ENCODE peak calls at places on chromosomes 12 and 14, in six cellular contexts. One of them, this sample, is unnamed.
A peak's percentile ranks its signal among the peaks of the same experiment; 100 is the strongest.

GRCh38 chr12:51083140-51083833 is at the start of gene CSRNP2:
- DNase-seq in kidney glomerular epithelial cell: peak; percentile 78
- DNase-seq in A673: peak; percentile 98
- DNase-seq in neural crest cell: peak; percentile 98
- DNase-seq in NCI-H1092: peak; percentile 86
- DNase-seq in fibroblast of lung: peak; percentile 95
- DNase-seq in this sample: peak; percentile 91

GRCh38 chr14:90140956-90141316 is 79.1 kb downstream of the KCNK13 start:
- DNase-seq in kidney glomerular epithelial cell: no peak
- DNase-seq in A673: peak; percentile 84
- DNase-seq in neural crest cell: no peak
- DNase-seq in NCI-H1092: no peak
- DNase-seq in fibroblast of lung: peak; percentile 88
- DNase-seq in this sample: no peak

GRCh38 chr12:10174986-10175614 is 3.2 kb upstream of the OLR1 start:
- DNase-seq in kidney glomerular epithelial cell: no peak
- DNase-seq in A673: no peak
- DNase-seq in neural crest cell: no peak
- DNase-seq in NCI-H1092: no peak
- DNase-seq in fibroblast of lung: no peak
- DNase-seq in this sample: no peak

GRCh38 chr14:34554540-34555250 is 15.2 kb upstream of the EAPP start:
- DNase-seq in kidney glomerular epithelial cell: no peak
- DNase-seq in A673: peak; percentile 80
- DNase-seq in neural crest cell: no peak
- DNase-seq in NCI-H1092: no peak
- DNase-seq in fibroblast of lung: no peak
- DNase-seq in this sample: no peak

GRCh38 chr14:72598328-72598727 is 295.6 kb downstream of the DPF3 start:
- DNase-seq in kidney glomerular epithelial cell: no peak
- DNase-seq in A673: no peak
- DNase-seq in neural crest cell: no peak
- DNase-seq in NCI-H1092: no peak
- DNase-seq in fibroblast of lung: no peak
- DNase-seq in this sample: no peak

GRCh38 chr14:60721331-60722162 is 2.6 kb downstream of the SIX4 start:
- DNase-seq in kidney glomerular epithelial cell: no peak
- DNase-seq in A673: peak; percentile 76
- DNase-seq in neural crest cell: peak; percentile 33
- DNase-seq in NCI-H1092: peak; percentile 12
- DNase-seq in fibroblast of lung: peak; percentile 81
- DNase-seq in this sample: no peak

GRCh38 chr12:129530517-129530916 is 373.3 kb downstream of the TMEM132D start:
- DNase-seq in kidney glomerular epithelial cell: no peak
- DNase-seq in A673: no peak
- DNase-seq in neural crest cell: no peak
- DNase-seq in NCI-H1092: no peak
- DNase-seq in fibroblast of lung: no peak
- DNase-seq in this sample: no peak

GRCh38 chr14:24068711-24069410 is 2.5 kb upstream of the CPNE6 start:
- DNase-seq in kidney glomerular epithelial cell: no peak
- DNase-seq in A673: no peak
- DNase-seq in neural crest cell: no peak
- DNase-seq in NCI-H1092: no peak
- DNase-seq in fibroblast of lung: no peak
- DNase-seq in this sample: no peak

GRCh38 chr12:132400011-132400641 is 70.7 kb upstream of the GALNT9 start:
- DNase-seq in kidney glomerular epithelial cell: no peak
- DNase-seq in A673: peak; percentile 85
- DNase-seq in neural crest cell: no peak
- DNase-seq in NCI-H1092: peak; percentile 59
- DNase-seq in fibroblast of lung: no peak
- DNase-seq in this sample: no peak

GRCh38 chr12:16939871-16940306 is 333.9 kb upstream of the LMO3 start:
- DNase-seq in kidney glomerular epithelial cell: peak; percentile 52
- DNase-seq in A673: peak; percentile 90
- DNase-seq in neural crest cell: peak; percentile 25
- DNase-seq in NCI-H1092: peak; percentile 10
- DNase-seq in fibroblast of lung: peak; percentile 76
- DNase-seq in this sample: no peak

GRCh38 chr12:112012775-112013600 is at the start of the genes ERP29 and TMEM116:
- DNase-seq in kidney glomerular epithelial cell: peak; percentile 89
- DNase-seq in A673: peak; percentile 99
- DNase-seq in neural crest cell: peak; percentile 99
- DNase-seq in NCI-H1092: peak; percentile 93
- DNase-seq in fibroblast of lung: peak; percentile 96
- DNase-seq in this sample: peak; percentile 100

GRCh38 chr12:132392389-132393244 is 63.2 kb upstream of the GALNT9 start:
- DNase-seq in kidney glomerular epithelial cell: no peak
- DNase-seq in A673: no peak
- DNase-seq in neural crest cell: no peak
- DNase-seq in NCI-H1092: no peak
- DNase-seq in fibroblast of lung: no peak
- DNase-seq in this sample: no peak

GRCh38 chr14:50943943-50944646 is at the start of gene PYGL:
- DNase-seq in kidney glomerular epithelial cell: peak; percentile 46
- DNase-seq in A673: peak; percentile 68
- DNase-seq in neural crest cell: peak; percentile 67
- DNase-seq in NCI-H1092: peak; percentile 33
- DNase-seq in fibroblast of lung: peak; percentile 76
- DNase-seq in this sample: no peak

GRCh38 chr12:121789233-121789781 is 4.2 kb downstream of the RHOF start:
- DNase-seq in kidney glomerular epithelial cell: no peak
- DNase-seq in A673: no peak
- DNase-seq in neural crest cell: no peak
- DNase-seq in NCI-H1092: no peak
- DNase-seq in fibroblast of lung: no peak
- DNase-seq in this sample: no peak

GRCh38 chr12:77124767-77125166 is 59.4 kb upstream of the E2F7 start:
- DNase-seq in kidney glomerular epithelial cell: peak; percentile 58
- DNase-seq in A673: no peak
- DNase-seq in neural crest cell: no peak
- DNase-seq in NCI-H1092: no peak
- DNase-seq in fibroblast of lung: peak; percentile 85
- DNase-seq in this sample: no peak

GRCh38 chr14:24634158-24634557 is at the start of gene GZMB:
- DNase-seq in kidney glomerular epithelial cell: no peak
- DNase-seq in A673: no peak
- DNase-seq in neural crest cell: no peak
- DNase-seq in NCI-H1092: no peak
- DNase-seq in fibroblast of lung: no peak
- DNase-seq in this sample: peak; percentile 6

GRCh38 chr14:69073429-69073828 is 79.5 kb downstream of the DCAF5 start:
- DNase-seq in kidney glomerular epithelial cell: no peak
- DNase-seq in A673: no peak
- DNase-seq in neural crest cell: no peak
- DNase-seq in NCI-H1092: no peak
- DNase-seq in fibroblast of lung: no peak
- DNase-seq in this sample: no peak

GRCh38 chr14:45287609-45288008 is 34.6 kb upstream of the MIS18BP1 start:
- DNase-seq in kidney glomerular epithelial cell: no peak
- DNase-seq in A673: no peak
- DNase-seq in neural crest cell: no peak
- DNase-seq in NCI-H1092: no peak
- DNase-seq in fibroblast of lung: no peak
- DNase-seq in this sample: no peak

GRCh38 chr12:69810870-69811498 is 14.0 kb upstream of the MYRFL start:
- DNase-seq in kidney glomerular epithelial cell: no peak
- DNase-seq in A673: no peak
- DNase-seq in neural crest cell: no peak
- DNase-seq in NCI-H1092: no peak
- DNase-seq in fibroblast of lung: no peak
- DNase-seq in this sample: no peak

GRCh38 chr12:43208221-43208620 is 343.8 kb downstream of the ADAMTS20 start:
- DNase-seq in kidney glomerular epithelial cell: peak; percentile 96
- DNase-seq in A673: no peak
- DNase-seq in neural crest cell: no peak
- DNase-seq in NCI-H1092: no peak
- DNase-seq in fibroblast of lung: peak; percentile 69
- DNase-seq in this sample: no peak

GRCh38 chr14:64636208-64636979 is 67.8 kb upstream of the PLEKHG3 start:
- DNase-seq in kidney glomerular epithelial cell: peak; percentile 56
- DNase-seq in A673: peak; percentile 85
- DNase-seq in neural crest cell: peak; percentile 77
- DNase-seq in NCI-H1092: peak; percentile 76
- DNase-seq in fibroblast of lung: peak; percentile 36
- DNase-seq in this sample: peak; percentile 54

GRCh38 chr12:69024907-69025306 is 91.9 kb upstream of the CPM start:
- DNase-seq in kidney glomerular epithelial cell: peak; percentile 89
- DNase-seq in A673: no peak
- DNase-seq in neural crest cell: no peak
- DNase-seq in NCI-H1092: no peak
- DNase-seq in fibroblast of lung: peak; percentile 77
- DNase-seq in this sample: no peak

GRCh38 chr12:92593734-92594402 is 108.9 kb upstream of the PLEKHG7 start:
- DNase-seq in kidney glomerular epithelial cell: peak; percentile 93
- DNase-seq in A673: peak; percentile 10
- DNase-seq in neural crest cell: no peak
- DNase-seq in NCI-H1092: no peak
- DNase-seq in fibroblast of lung: peak; percentile 95
- DNase-seq in this sample: peak; percentile 72

GRCh38 chr14:50559990-50560928 is at the start of gene ATL1:
- DNase-seq in kidney glomerular epithelial cell: peak; percentile 29
- DNase-seq in A673: peak; percentile 87
- DNase-seq in neural crest cell: peak; percentile 59
- DNase-seq in NCI-H1092: peak; percentile 79
- DNase-seq in fibroblast of lung: peak; percentile 81
- DNase-seq in this sample: peak; percentile 16

GRCh38 chr14:77980475-77981321 is 180.8 kb downstream of the ADCK1 start:
- DNase-seq in kidney glomerular epithelial cell: no peak
- DNase-seq in A673: no peak
- DNase-seq in neural crest cell: peak; percentile 25
- DNase-seq in NCI-H1092: no peak
- DNase-seq in fibroblast of lung: peak; percentile 13
- DNase-seq in this sample: no peak

GRCh38 chr14:49957089-49957852 is 64.4 kb downstream of the ARF6 start:
- DNase-seq in kidney glomerular epithelial cell: peak; percentile 84
- DNase-seq in A673: no peak
- DNase-seq in neural crest cell: no peak
- DNase-seq in NCI-H1092: no peak
- DNase-seq in fibroblast of lung: no peak
- DNase-seq in this sample: no peak

GRCh38 chr14:36524220-36524837 is 4.3 kb upstream of the NKX2-1 start:
- DNase-seq in kidney glomerular epithelial cell: no peak
- DNase-seq in A673: no peak
- DNase-seq in neural crest cell: no peak
- DNase-seq in NCI-H1092: no peak
- DNase-seq in fibroblast of lung: no peak
- DNase-seq in this sample: no peak

GRCh38 chr12:57868870-57869609 is 22.5 kb upstream of the CTDSP2 start:
- DNase-seq in kidney glomerular epithelial cell: no peak
- DNase-seq in A673: peak; percentile 80
- DNase-seq in neural crest cell: peak; percentile 51
- DNase-seq in NCI-H1092: no peak
- DNase-seq in fibroblast of lung: no peak
- DNase-seq in this sample: no peak

GRCh38 chr14:90903101-90903500 is 86.9 kb upstream of the TTC7B start:
- DNase-seq in kidney glomerular epithelial cell: peak; percentile 18
- DNase-seq in A673: peak; percentile 70
- DNase-seq in neural crest cell: peak; percentile 45
- DNase-seq in NCI-H1092: peak; percentile 36
- DNase-seq in fibroblast of lung: peak; percentile 36
- DNase-seq in this sample: peak; percentile 23

GRCh38 chr14:60094306-60094897 is 2.7 kb downstream of the PCNX4 start:
- DNase-seq in kidney glomerular epithelial cell: peak; percentile 19
- DNase-seq in A673: no peak
- DNase-seq in neural crest cell: no peak
- DNase-seq in NCI-H1092: no peak
- DNase-seq in fibroblast of lung: peak; percentile 87
- DNase-seq in this sample: no peak

GRCh38 chr14:93231129-93231979 is 24.3 kb downstream of the UBR7 start:
- DNase-seq in kidney glomerular epithelial cell: no peak
- DNase-seq in A673: peak; percentile 68
- DNase-seq in neural crest cell: no peak
- DNase-seq in NCI-H1092: peak; percentile 72
- DNase-seq in fibroblast of lung: peak; percentile 65
- DNase-seq in this sample: no peak

GRCh38 chr12:93908264-93908663 is 231.1 kb downstream of the CRADD start:
- DNase-seq in kidney glomerular epithelial cell: no peak
- DNase-seq in A673: no peak
- DNase-seq in neural crest cell: no peak
- DNase-seq in NCI-H1092: no peak
- DNase-seq in fibroblast of lung: no peak
- DNase-seq in this sample: no peak

GRCh38 chr12:24909667-24910066 is 39.2 kb downstream of the BCAT1 start:
- DNase-seq in kidney glomerular epithelial cell: no peak
- DNase-seq in A673: no peak
- DNase-seq in neural crest cell: no peak
- DNase-seq in NCI-H1092: no peak
- DNase-seq in fibroblast of lung: peak; percentile 95
- DNase-seq in this sample: no peak

GRCh38 chr14:69716483-69717187 is 50.3 kb upstream of the SRSF5 start:
- DNase-seq in kidney glomerular epithelial cell: peak; percentile 93
- DNase-seq in A673: no peak
- DNase-seq in neural crest cell: no peak
- DNase-seq in NCI-H1092: no peak
- DNase-seq in fibroblast of lung: peak; percentile 95
- DNase-seq in this sample: peak; percentile 25

This sample was measured in activated effector memory CD4-positive, alpha-beta T cell treated with Interleukin-2 at 50 U/mL for 16 hours.